ENCODE peak calls at places on chromosomes 3 and 15, in seven cellular contexts. S is WERI-Rb-1; F is bronchial epithelial cell; G is IMR-90; V is CD4-positive, alpha-beta memory T cell; O is K562; W is esophagus muscularis mucosa. X is an unnamed sample. For H3K27me3, the result is how much of the 10 kb centered on the place peaks cover.

GRCh38 chr15:45093622-45094357 is 20.2 kb downstream of the DUOX2 start:
- DNase-seq in V (no peak), F (no peak), O (no peak), G (no peak), S (no peak), W (no peak), X (no peak)

GRCh38 chr3:196617256-196617655 is 22.2 kb upstream of the NRROS start:
- DNase-seq in O (no peak), W (no peak), F (no peak), G (no peak), S (peak), V (no peak), X (no peak)

GRCh38 chr3:172776049-172776717 is 25.7 kb downstream of the ECT2 start:
- DNase-seq in F (no peak), S (no peak), V (no peak), W (no peak), G (peak), O (no peak), X (no peak)

GRCh38 chr15:64847876-64848716 is 6.4 kb downstream of the PLEKHO2 start:
- DNase-seq in O (no peak), F (no peak), G (peak), W (no peak), S (no peak), V (no peak), X (no peak)

GRCh38 chr3:12553921-12554391 is 2.9 kb upstream of the MKRN2 start:
- DNase-seq in W (no peak), G (no peak), V (no peak), S (no peak), F (peak), O (no peak), X (peak)

GRCh38 chr3:46466871-46467403 is 2.2 kb upstream of the LTF start:
- DNase-seq in O (no peak), G (no peak), W (no peak), F (no peak), V (no peak), S (no peak), X (no peak)

GRCh38 chr15:50593761-50594160 is 47.3 kb upstream of the USP50 start:
- DNase-seq in G (no peak), O (no peak), S (no peak), V (no peak), F (no peak), W (no peak), X (no peak)

GRCh38 chr15:75620776-75621536 is 4.6 kb downstream of the SNUPN start:
- DNase-seq in F (peak), V (no peak), W (peak), G (peak), S (no peak), O (no peak), X (no peak)

GRCh38 chr3:53585042-53585441 is 90.6 kb downstream of the CACNA1D start:
- DNase-seq in G (no peak), S (no peak), F (no peak), W (peak), O (no peak), V (no peak), X (no peak)

GRCh38 chr15:58498821-58499580 is 67.2 kb downstream of the LIPC start:
- DNase-seq in W (no peak), F (peak), O (no peak), V (no peak), S (peak), G (peak), X (no peak)

GRCh38 chr15:49471733-49472132 is 48.7 kb downstream of the FGF7 start:
- DNase-seq in G (no peak), W (no peak), O (no peak), V (peak), S (no peak), F (no peak), X (no peak)

GRCh38 chr15:81108427-81108826 is 25.6 kb upstream of the CFAP161 start:
- DNase-seq in G (no peak), S (peak), O (peak), V (no peak), F (no peak), W (no peak), X (peak)

GRCh38 chr3:197042539-197042938 is 12.9 kb upstream of the MELTF start:
- DNase-seq in O (no peak), S (no peak), G (no peak), V (no peak), W (no peak), F (no peak), X (no peak)

GRCh38 chr3:54274607-54275006 is 152.3 kb downstream of the CACNA2D3 start:
- DNase-seq in G (no peak), V (no peak), F (no peak), S (peak), O (no peak), W (no peak), X (no peak)

GRCh38 chr15:81327526-81327925 is 3.6 kb upstream of the STARD5 start:
- DNase-seq in G (peak), F (no peak), O (no peak), S (no peak), W (no peak), V (no peak), X (no peak)

GRCh38 chr3:14156843-14157561 is 21.4 kb downstream of the XPC start:
- DNase-seq in O (no peak), S (no peak), G (no peak), W (peak), V (no peak), F (peak), X (no peak)

GRCh38 chr3:142603340-142603730 is 7.1 kb downstream of the PLS1 start:
- DNase-seq in W (peak), V (no peak), S (no peak), F (no peak), G (no peak), O (no peak), X (no peak)

GRCh38 chr15:68698708-68699107 is 119.9 kb downstream of the CORO2B start:
- DNase-seq in V (no peak), W (no peak), S (no peak), O (no peak), F (no peak), G (no peak), X (no peak)

GRCh38 chr3:61682671-61683408 is 121.5 kb downstream of the PTPRG start:
- DNase-seq in S (peak), G (peak), W (no peak), V (no peak), O (no peak), F (peak), X (no peak)

GRCh38 chr3:149180057-149180573 is 41.5 kb downstream of the CP start:
- DNase-seq in F (peak), S (no peak), G (peak), W (peak), O (peak), V (no peak), X (no peak)

GRCh38 chr15:90482124-90483011 is 47.4 kb upstream of the CRTC3 start:
- DNase-seq in W (no peak), F (no peak), O (peak), V (peak), G (peak), S (peak), X (peak)

GRCh38 chr3:182308328-182308727 is 485.0 kb upstream of the ATP11B start:
- DNase-seq in W (no peak), O (no peak), F (no peak), S (no peak), V (no peak), G (no peak), X (no peak)

GRCh38 chr3:175526609-175527280 is 667.6 kb downstream of the NAALADL2 start:
- DNase-seq in V (no peak), G (peak), S (no peak), F (no peak), W (no peak), O (no peak), X (peak)

GRCh38 chr3:161766301-161766700 is 269.7 kb downstream of the OTOL1 start:
- DNase-seq in F (no peak), S (no peak), O (no peak), G (no peak), W (no peak), V (no peak), X (no peak)
- H3K4me3 ChIP-seq in F (no peak), S (no peak), O (no peak), G (no peak), W (no peak), V (no peak), X (no peak)

GRCh38 chr15:74124196-74124595 is 6.2 kb upstream of the ISLR2 start:
- DNase-seq in W (no peak), G (no peak), F (no peak), O (no peak), S (no peak), V (no peak), X (no peak)

GRCh38 chr15:74121858-74122257 is 8.5 kb upstream of the ISLR2 start:
- DNase-seq in G (no peak), S (no peak), F (no peak), W (no peak), V (no peak), O (no peak), X (no peak)

GRCh38 chr15:74122403-74123130 is 7.8 kb upstream of the ISLR2 start:
- DNase-seq in O (no peak), G (no peak), S (no peak), F (no peak), W (no peak), V (no peak), X (no peak)

GRCh38 chr15:74123131-74123429 is 7.3 kb upstream of the ISLR2 start:
- DNase-seq in F (no peak), G (no peak), S (peak), O (no peak), W (no peak), V (no peak), X (peak)

GRCh38 chr15:74123685-74124084 is 6.7 kb upstream of the ISLR2 start:
- DNase-seq in O (no peak), S (no peak), F (no peak), G (no peak), W (no peak), V (no peak), X (no peak)
- H3K27me3 ChIP-seq in O (under half), S (under half), F (under half), G (half or more), W (half or more), V (under half), X (under half)

GRCh38 chr3:185727873-185728272 is 97.0 kb downstream of the IGF2BP2 start:
- DNase-seq in S (no peak), O (no peak), V (no peak), G (no peak), F (peak), W (no peak), X (no peak)
- H3K4me3 ChIP-seq in S (no peak), O (no peak), V (no peak), G (no peak), F (no peak), W (no peak), X (no peak)

GRCh38 chr15:41493205-41493901 is at the start of gene ITPKA:
- DNase-seq in S (peak), V (peak), F (peak), O (peak), G (peak), W (no peak), X (peak)

GRCh38 chr15:41491889-41492288 is 1.8 kb upstream of the ITPKA start:
- DNase-seq in O (no peak), F (no peak), G (no peak), S (no peak), V (no peak), W (no peak), X (no peak)

GRCh38 chr15:41494190-41494921 is 682 bp downstream of the ITPKA start:
- DNase-seq in V (peak), G (no peak), F (no peak), S (peak), O (peak), W (no peak), X (peak)

GRCh38 chr15:41493902-41494189 is 172 bp downstream of the ITPKA start:
- DNase-seq in F (no peak), W (no peak), G (no peak), V (no peak), O (no peak), S (no peak), X (no peak)

GRCh38 chr15:41492597-41493204 is 973 bp upstream of the ITPKA start:
- DNase-seq in S (peak), G (no peak), W (no peak), F (no peak), O (peak), V (no peak), X (peak)
- H3K27me3 ChIP-seq in S (under half), G (under half), W (half or more), F (under half), O (under half), V (under half), X (half or more)

X was measured in H7.